ENCODE peak calls at places on chromosomes 12 and 14, in seven cellular contexts. T is heart right ventricle, J is transverse colon, P is BE2C, K is GM10248, F is GM13977, S is thoracic aorta. I is an unnamed sample.
A peak's percentile ranks its signal among the peaks of the same experiment; 100 is the strongest.

GRCh38 chr12:76083761-76084276 is 666 bp downstream of the NAP1L1 start:
- DNase-seq in T (peak; percentile 73), J (peak; percentile 66), P (peak; percentile 87), K (peak; percentile 82), F (peak; percentile 83), S (peak; percentile 17), I (peak; percentile 85)

GRCh38 chr12:113403435-113404415 is at the start of gene SDS:
- DNase-seq in T (peak; percentile 73), J (peak; percentile 45), P (peak; percentile 32), K (no peak), F (no peak), S (no peak), I (no peak)

GRCh38 chr12:26431211-26431610 is 235.8 kb downstream of the SSPN start:
- DNase-seq in T (no peak), J (no peak), P (no peak), K (no peak), F (no peak), S (no peak), I (no peak)

GRCh38 chr12:90152897-90153624 is 444.4 kb upstream of the ATP2B1 start:
- DNase-seq in T (no peak), J (no peak), P (peak; percentile 52), K (no peak), F (no peak), S (no peak), I (no peak)

GRCh38 chr12:30866256-30866655 is 60.3 kb upstream of the TSPAN11 start:
- DNase-seq in T (no peak), J (no peak), P (no peak), K (no peak), F (no peak), S (no peak), I (no peak)

GRCh38 chr14:26984318-26985177 is 386.7 kb upstream of the NOVA1 start:
- DNase-seq in T (peak; percentile 63), J (peak; percentile 64), P (peak; percentile 67), K (no peak), F (no peak), S (no peak), I (no peak)

GRCh38 chr12:68367903-68368302 is 35.7 kb upstream of the MDM1 start:
- DNase-seq in T (no peak), J (no peak), P (no peak), K (no peak), F (no peak), S (no peak), I (no peak)

GRCh38 chr12:108102363-108102762 is 26.7 kb upstream of the WSCD2 start:
- DNase-seq in T (no peak), J (no peak), P (no peak), K (no peak), F (peak; percentile 24), S (no peak), I (no peak)

GRCh38 chr14:100321473-100322137 is 1.5 kb upstream of the SLC25A47 start:
- DNase-seq in T (no peak), J (no peak), P (no peak), K (no peak), F (no peak), S (no peak), I (no peak)

GRCh38 chr12:91781114-91781513 is 364.5 kb downstream of the BTG1 start:
- DNase-seq in T (no peak), J (no peak), P (no peak), K (no peak), F (no peak), S (no peak), I (no peak)

GRCh38 chr12:125683748-125684381 is 618.6 kb downstream of the AACS start:
- DNase-seq in T (no peak), J (peak; percentile 58), P (peak; percentile 20), K (peak; percentile 58), F (peak; percentile 69), S (no peak), I (peak; percentile 75)

GRCh38 chr14:33842299-33842698 is 108.6 kb downstream of the EGLN3 start:
- DNase-seq in T (no peak), J (peak; percentile 33), P (no peak), K (no peak), F (no peak), S (no peak), I (no peak)

GRCh38 chr12:55296469-55296868 is at the start of gene OR6C6:
- DNase-seq in T (no peak), J (no peak), P (no peak), K (no peak), F (no peak), S (no peak), I (no peak)

GRCh38 chr12:39401459-39401858 is 41.5 kb downstream of the KIF21A start:
- DNase-seq in T (peak; percentile 22), J (no peak), P (no peak), K (no peak), F (no peak), S (no peak), I (no peak)

GRCh38 chr12:52977195-52977594 is 28.3 kb downstream of the KRT18 start:
- DNase-seq in T (no peak), J (no peak), P (no peak), K (no peak), F (no peak), S (no peak), I (no peak)
- TF ChIP-seq CTCF in T (no peak), J (no peak), P (no peak), K (no peak), F (no peak), S (no peak), I (no peak)

GRCh38 chr14:80798211-80798610 is 143.3 kb downstream of the CEP128 start:
- DNase-seq in T (no peak), J (no peak), P (no peak), K (no peak), F (no peak), S (no peak), I (no peak)

GRCh38 chr14:80798878-80799277 is 142.7 kb downstream of the CEP128 start:
- DNase-seq in T (no peak), J (no peak), P (no peak), K (no peak), F (no peak), S (no peak), I (no peak)
- TF ChIP-seq CTCF in T (no peak), J (no peak), P (no peak), K (no peak), F (no peak), S (no peak), I (no peak)

GRCh38 chr14:66606826-66607225 is 98.9 kb downstream of the GPHN start:
- DNase-seq in T (no peak), J (no peak), P (no peak), K (no peak), F (no peak), S (no peak), I (no peak)

GRCh38 chr14:66613344-66613743 is 105.4 kb downstream of the GPHN start:
- DNase-seq in T (no peak), J (no peak), P (no peak), K (no peak), F (no peak), S (no peak), I (no peak)

GRCh38 chr14:66610154-66610563 is 102.2 kb downstream of the GPHN start:
- DNase-seq in T (no peak), J (no peak), P (no peak), K (no peak), F (no peak), S (no peak), I (no peak)
- TF ChIP-seq CTCF in T (peak; percentile 11), J (no peak), P (peak; percentile 77), K (no peak), F (peak; percentile 13), S (no peak), I (peak; percentile 11)

DNA sequence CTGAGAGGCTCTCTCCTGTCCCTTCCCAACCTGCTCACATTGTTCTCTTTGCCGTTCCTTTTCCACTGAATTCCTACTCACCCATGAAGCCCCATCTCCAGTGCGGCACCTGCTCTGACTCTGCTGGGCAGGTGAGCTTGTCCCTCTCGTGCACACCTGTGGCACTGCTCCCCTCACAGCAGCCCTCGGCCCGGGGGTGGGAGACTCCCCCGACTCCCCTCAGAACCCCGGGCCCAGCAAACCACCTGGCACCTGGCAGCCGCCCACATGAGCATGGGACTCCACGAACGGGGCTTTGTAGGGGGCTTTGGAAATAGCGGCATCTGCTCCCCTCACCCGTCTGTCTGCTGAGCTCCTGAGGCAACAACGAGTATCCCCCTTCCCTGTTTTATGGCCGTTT is 162.4 kb upstream of the PRMT8 start:
- DNase-seq in T (no peak), J (no peak), P (no peak), K (no peak), F (no peak), S (no peak), I (no peak)
- TF ChIP-seq CTCF in T (no peak), J (no peak), P (no peak), K (no peak), F (no peak), S (no peak), I (no peak)

GRCh38 chr14:95174184-95174804 is 17.0 kb upstream of the DICER1 start:
- DNase-seq in T (no peak), J (no peak), P (no peak), K (no peak), F (no peak), S (no peak), I (no peak)
- TF ChIP-seq CTCF in T (peak; percentile 53), J (no peak), P (no peak), K (no peak), F (peak; percentile 7), S (no peak), I (no peak)

GRCh38 chr12:14280921-14281320 is 84.6 kb upstream of the ATF7IP start:
- DNase-seq in T (no peak), J (no peak), P (no peak), K (no peak), F (no peak), S (no peak), I (peak; percentile 4)

GRCh38 chr12:14279845-14280244 is 85.6 kb upstream of the ATF7IP start:
- DNase-seq in T (no peak), J (no peak), P (no peak), K (no peak), F (no peak), S (no peak), I (no peak)

GRCh38 chr12:14281539-14281938 is 83.9 kb upstream of the ATF7IP start:
- DNase-seq in T (no peak), J (no peak), P (no peak), K (no peak), F (no peak), S (no peak), I (peak; percentile 3)

GRCh38 chr12:14283489-14284144 is 81.9 kb upstream of the ATF7IP start:
- DNase-seq in T (no peak), J (no peak), P (no peak), K (peak; percentile 38), F (peak; percentile 39), S (no peak), I (peak; percentile 53)

GRCh38 chr12:14284189-14284722 is 81.2 kb upstream of the ATF7IP start:
- DNase-seq in T (peak; percentile 47), J (no peak), P (no peak), K (peak; percentile 55), F (peak; percentile 46), S (no peak), I (peak; percentile 61)
- TF ChIP-seq CTCF in T (no peak), J (no peak), P (no peak), K (peak; percentile 6), F (peak; percentile 35), S (no peak), I (no peak)

I was measured in GM13976.